ENCODE peak calls at places on chromosomes 11 and 22, in seven cellular contexts. D is cardiac fibroblast; R is CD8-positive, alpha-beta memory T cell; Q is tibial nerve; F is GM23248; E is cardiac muscle cell; C is coronary artery. N is an unnamed sample.

GRCh38 chr11:17802491-17802890 is 67.9 kb downstream of the KCNC1 start:
- DNase-seq in D (no peak), R (no peak), Q (no peak), F (no peak), E (no peak), C (no peak), N (no peak)

GRCh38 chr11:120940297-120940847 is 83.5 kb upstream of the TBCEL start:
- DNase-seq in D (no peak), R (no peak), Q (no peak), F (no peak), E (no peak), C (no peak), N (no peak)

GRCh38 chr11:10642298-10642697 is 51.3 kb downstream of the IRAG1 start:
- DNase-seq in D (no peak), R (no peak), Q (no peak), F (no peak), E (no peak), C (no peak), N (no peak)

GRCh38 chr22:44702479-44703219 is 645 bp downstream of the PRR5 start:
- DNase-seq in D (peak; percentile 48), R (no peak), Q (no peak), F (peak; percentile 57), E (peak; percentile 74), C (no peak), N (no peak)

GRCh38 chr11:46290598-46291309 is 13.3 kb downstream of the CREB3L1 start:
- DNase-seq in D (peak; percentile 99), R (no peak), Q (peak; percentile 91), F (peak; percentile 97), E (peak; percentile 88), C (no peak), N (peak; percentile 87)

GRCh38 chr11:95920460-95921105 is 3.3 kb downstream of the MTMR2 start:
- DNase-seq in D (peak; percentile 19), R (no peak), Q (no peak), F (peak; percentile 66), E (no peak), C (no peak), N (no peak)

GRCh38 chr22:37021710-37022482 is 2.4 kb downstream of the MPST start:
- DNase-seq in D (peak; percentile 54), R (peak; percentile 42), Q (no peak), F (peak; percentile 64), E (peak; percentile 59), C (no peak), N (no peak)

GRCh38 chr11:119533931-119534694 is 111.1 kb upstream of the THY1 start:
- DNase-seq in D (peak; percentile 67), R (no peak), Q (no peak), F (peak; percentile 80), E (peak; percentile 76), C (no peak), N (peak; percentile 9)

GRCh38 chr11:18384157-18384641 is 10.2 kb upstream of the LDHA start:
- DNase-seq in D (peak; percentile 94), R (no peak), Q (peak; percentile 49), F (peak; percentile 91), E (peak; percentile 49), C (peak; percentile 79), N (peak; percentile 86)

GRCh38 chr11:46947399-46948077 is 11.0 kb downstream of the CSTPP1 start:
- DNase-seq in D (no peak), R (no peak), Q (no peak), F (no peak), E (no peak), C (no peak), N (no peak)

GRCh38 chr11:111737877-111738205 is 28.3 kb downstream of the PPP2R1B start:
- DNase-seq in D (peak; percentile 71), R (no peak), Q (no peak), F (peak; percentile 58), E (no peak), C (no peak), N (no peak)

GRCh38 chr22:41620646-41621098 is at the start of gene DESI1:
- DNase-seq in D (peak; percentile 19), R (no peak), Q (peak; percentile 24), F (peak; percentile 55), E (no peak), C (no peak), N (no peak)

GRCh38 chr11:33015621-33016551 is at the start of gene DEPDC7:
- DNase-seq in D (peak; percentile 91), R (peak; percentile 67), Q (peak; percentile 81), F (peak; percentile 96), E (peak; percentile 87), C (peak; percentile 78), N (peak; percentile 75)

GRCh38 chr22:19874307-19875060 is 19.8 kb upstream of the GNB1L start:
- DNase-seq in D (no peak), R (no peak), Q (peak; percentile 7), F (peak; percentile 33), E (peak; percentile 87), C (peak; percentile 73), N (no peak)

GRCh38 chr22:44180706-44181032 is at the start of gene PARVG:
- DNase-seq in D (no peak), R (peak; percentile 37), Q (no peak), F (no peak), E (peak; percentile 32), C (no peak), N (no peak)

GRCh38 chr22:41222846-41223507 is 17.8 kb downstream of the CHADL start:
- DNase-seq in D (no peak), R (no peak), Q (no peak), F (no peak), E (no peak), C (no peak), N (no peak)

GRCh38 chr11:29685361-29685760 is 331.5 kb downstream of the KCNA4 start:
- DNase-seq in D (no peak), R (no peak), Q (no peak), F (peak; percentile 8), E (no peak), C (no peak), N (no peak)

GRCh38 chr22:47202819-47203553 is 440.5 kb downstream of the TBC1D22A start:
- DNase-seq in D (no peak), R (no peak), Q (no peak), F (no peak), E (no peak), C (no peak), N (no peak)

GRCh38 chr11:126186708-126187481 is 24.6 kb downstream of the RPUSD4 start:
- DNase-seq in D (peak; percentile 18), R (no peak), Q (no peak), F (peak; percentile 18), E (no peak), C (no peak), N (no peak)

GRCh38 chr11:124825876-124826275 is 25.7 kb upstream of the MSANTD2 start:
- DNase-seq in D (no peak), R (no peak), Q (no peak), F (no peak), E (no peak), C (no peak), N (no peak)

DNA sequence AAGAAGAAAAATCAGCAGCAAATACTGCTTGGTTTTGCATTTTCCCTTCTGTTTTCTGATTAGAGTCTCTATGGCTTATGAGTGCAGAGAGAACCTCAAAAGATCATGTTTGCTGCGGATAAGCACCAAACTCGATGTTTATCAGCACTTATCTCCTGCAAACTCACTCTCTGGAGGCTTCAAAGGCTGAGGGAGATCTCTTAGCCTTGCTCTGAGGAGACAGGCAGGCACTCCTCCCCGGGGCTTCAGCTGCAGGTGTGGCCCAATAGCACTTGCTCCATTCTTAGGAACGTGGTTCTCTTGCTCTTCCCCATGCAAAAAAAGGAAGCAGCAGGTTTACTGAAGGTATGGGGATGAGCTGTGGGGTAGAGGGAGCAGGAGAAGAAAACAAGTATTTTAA is 45.1 kb downstream of the FLI1 start:
- DNase-seq in D (no peak), R (no peak), Q (no peak), F (no peak), E (no peak), C (no peak), N (no peak)
- H3K4me3 ChIP-seq in D (no peak overlapping the region), R (no peak overlapping the region), Q (no peak overlapping the region), F (no peak overlapping the region), E (no peak overlapping the region), C (no peak overlapping the region), N (no peak overlapping the region)

DNA sequence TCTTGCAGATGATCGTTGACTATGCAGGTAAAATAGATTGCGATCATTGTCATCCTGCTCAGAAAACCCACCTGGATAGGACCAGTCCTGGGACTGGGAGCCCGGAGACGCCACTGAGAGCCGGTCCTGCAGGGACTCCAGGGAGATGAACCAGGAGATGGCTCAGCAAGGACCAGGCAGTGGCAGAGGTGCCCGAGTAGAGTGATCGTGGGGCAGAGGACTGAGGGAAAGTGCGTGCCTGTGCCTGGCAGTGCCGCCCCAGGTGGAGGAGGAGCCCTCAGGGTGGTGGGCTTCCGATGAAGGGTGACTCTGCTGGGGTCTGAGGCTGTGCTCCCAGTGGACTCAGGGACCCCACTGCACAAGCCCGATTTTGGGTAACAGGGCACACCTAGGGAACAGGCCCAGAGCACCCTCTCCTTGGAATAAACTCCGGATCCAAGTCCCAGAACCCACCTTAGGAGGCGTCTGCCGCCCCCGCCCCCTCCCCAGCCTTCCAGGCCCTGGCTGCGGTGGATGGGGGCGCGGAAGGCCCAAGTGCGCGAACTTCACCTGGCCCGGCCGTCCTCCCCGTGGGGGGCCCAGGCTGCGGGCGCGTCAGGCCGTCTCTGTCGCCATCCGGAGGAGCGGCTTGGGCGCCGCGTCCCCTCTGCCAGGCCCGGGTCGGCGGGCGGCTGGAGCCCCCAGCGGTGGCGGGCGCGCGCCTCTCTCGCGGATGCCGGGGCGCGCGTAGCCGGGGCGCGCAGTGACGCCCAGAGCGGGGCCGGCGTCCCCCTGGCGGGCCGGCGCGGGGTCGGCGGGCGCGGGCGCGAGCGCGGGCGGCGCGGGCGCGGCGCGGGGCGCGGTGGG is 1338.8 kb downstream of the BRD1 start:
- DNase-seq in D (no peak), R (no peak), Q (no peak), F (peak; percentile 24), E (peak; percentile 34), C (no peak), N (no peak)
- H3K4me3 ChIP-seq in D (no peak overlapping the region), R (no peak overlapping the region), Q (no peak overlapping the region), F (no peak overlapping the region), E (no peak overlapping the region), C (peak overlapping the region; percentile 17), N (peak overlapping the region; percentile 7)

DNA sequence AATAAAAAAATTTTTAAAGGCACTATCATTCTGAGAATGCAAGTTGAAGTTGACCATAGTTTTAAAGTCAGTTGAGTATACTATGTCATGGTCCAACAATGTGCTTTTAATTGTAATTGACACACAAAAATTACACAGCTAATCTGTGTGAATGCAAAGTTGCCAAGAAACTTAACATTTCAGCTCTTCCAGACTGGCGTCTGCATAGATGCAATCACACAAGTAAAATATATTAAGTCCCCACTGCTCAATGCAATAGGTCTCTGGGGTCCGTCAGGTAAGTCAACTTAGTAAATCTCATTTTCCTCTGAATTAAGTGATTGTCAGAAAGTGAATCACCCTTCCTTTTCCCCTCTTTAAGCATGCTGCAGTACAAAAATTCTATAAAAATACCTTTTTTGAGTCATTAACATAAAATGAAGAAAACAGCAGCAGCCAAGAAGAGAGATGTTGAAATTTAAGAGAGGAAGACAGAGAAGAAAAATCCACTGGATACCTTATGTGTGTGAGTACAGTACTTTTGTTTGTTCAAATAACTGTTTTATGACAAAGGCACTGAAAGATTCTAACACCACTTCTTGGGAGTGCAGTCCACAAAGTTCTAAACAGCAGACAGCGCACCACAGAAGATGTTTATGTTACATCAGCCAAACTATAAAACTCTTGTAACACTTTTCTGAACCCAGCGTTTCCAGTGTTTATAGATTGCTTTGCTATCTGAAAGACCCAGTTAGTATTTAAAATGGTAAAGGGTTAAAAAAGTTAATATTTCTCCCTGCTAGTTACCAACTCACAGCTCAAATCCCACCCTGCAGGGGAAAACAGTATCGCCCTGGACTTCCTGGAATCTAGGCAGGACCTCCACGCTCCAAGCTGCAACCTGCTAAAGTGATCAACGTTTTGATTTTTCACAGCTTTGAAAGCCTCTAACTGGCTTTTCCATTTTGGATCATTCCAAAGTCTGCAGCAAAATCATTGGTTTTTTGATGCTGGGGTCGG is 4.9 kb downstream of the FZD4 start:
- DNase-seq in D (no peak), R (no peak), Q (no peak), F (peak; percentile 66), E (no peak), C (no peak), N (no peak)
- H3K4me3 ChIP-seq in D (no peak overlapping the region), R (no peak overlapping the region), Q (no peak overlapping the region), F (peak overlapping the region; percentile 46), E (peak overlapping the region; percentile 7), C (peak overlapping the region; percentile 99), N (no peak overlapping the region)

GRCh38 chr11:2902784-2903671 is 17.5 kb upstream of the CDKN1C start:
- DNase-seq in D (no peak), R (no peak), Q (no peak), F (no peak), E (no peak), C (no peak), N (no peak)
- H3K4me3 ChIP-seq in D (peak overlapping the region; percentile 65), R (peak overlapping the region; percentile 71), Q (no peak overlapping the region), F (peak overlapping the region; percentile 76), E (peak overlapping the region; percentile 68), C (peak overlapping the region; percentile 91), N (peak overlapping the region; percentile 56)